ENCODE peak calls at places on chromosomes 4 and X, in seven cellular contexts. M is mesendoderm, Q is H9, C is neuronal stem cell, X is mesenchymal stem cell, Y is H1, H is IMR-90. W is an unnamed sample.

GRCh38 chrX:136115124-136115908 is 32.0 kb upstream of the FHL1 start:
- DNase-seq in M (no peak), Q (no peak), C (no peak), X (no peak), Y (no peak), H (peak), W (no peak)

GRCh38 chr4:148162554-148162953 is 279.7 kb downstream of the NR3C2 start:
- DNase-seq in M (no peak), Q (no peak), C (no peak), X (no peak), Y (no peak), H (no peak), W (no peak)

GRCh38 chr4:174198396-174199179 is 84.9 kb downstream of the FBXO8 start:
- DNase-seq in M (no peak), Q (no peak), C (no peak), X (peak), Y (no peak), H (peak), W (no peak)

GRCh38 chrX:28609917-28610613 is 22.8 kb downstream of the IL1RAPL1 start:
- DNase-seq in M (no peak), Q (no peak), C (no peak), X (no peak), Y (no peak), H (no peak), W (no peak)

GRCh38 chrX:95893632-95894031 is 791.0 kb upstream of the DIAPH2 start:
- DNase-seq in M (no peak), Q (no peak), C (no peak), X (peak), Y (no peak), H (no peak), W (peak)

GRCh38 chr4:55396305-55397023 is 707 bp downstream of the TMEM165 start:
- DNase-seq in M (peak), Q (peak), C (peak), X (peak), Y (peak), H (peak), W (peak)

GRCh38 chrX:46758956-46759644 is at the start of gene SLC9A7:
- DNase-seq in M (peak), Q (peak), C (peak), X (peak), Y (peak), H (peak), W (peak)

GRCh38 chr4:9800878-9801277 is 19.4 kb downstream of the DRD5 start:
- DNase-seq in M (no peak), Q (no peak), C (no peak), X (no peak), Y (no peak), H (no peak), W (no peak)

GRCh38 chr4:84221704-84222103 is 277.4 kb downstream of the NKX6-1 start:
- DNase-seq in M (peak), Q (no peak), C (no peak), X (no peak), Y (no peak), H (no peak), W (no peak)

GRCh38 chr4:8097721-8098345 is 60.8 kb downstream of the ABLIM2 start:
- DNase-seq in M (no peak), Q (no peak), C (no peak), X (no peak), Y (no peak), H (no peak), W (no peak)

GRCh38 chr4:20288846-20289512 is 37.3 kb downstream of the SLIT2 start:
- DNase-seq in M (no peak), Q (no peak), C (no peak), X (no peak), Y (no peak), H (peak), W (no peak)

DNA sequence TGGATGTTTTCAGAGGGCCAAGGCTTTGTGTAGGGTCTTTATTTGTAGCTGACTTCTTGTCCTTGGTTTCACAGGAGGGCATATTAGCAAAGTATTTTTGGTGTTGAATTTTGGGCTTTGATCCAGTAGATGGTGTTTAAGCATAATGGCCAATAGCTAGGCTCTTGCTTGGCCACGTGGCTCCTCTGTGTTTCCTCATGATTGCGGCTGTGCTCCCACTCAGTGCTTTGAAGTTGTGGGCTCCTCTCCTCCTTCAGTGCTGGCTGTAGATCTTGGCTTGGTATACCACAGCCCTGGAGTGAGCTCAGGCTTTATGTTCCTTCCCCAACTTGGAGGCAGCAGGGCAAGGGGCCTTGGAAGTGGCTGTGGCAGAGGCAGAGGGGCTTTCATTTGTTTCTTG is 107.2 kb upstream of the CENPE start:
- DNase-seq in M (no peak), Q (no peak), C (no peak), X (no peak), Y (no peak), H (no peak), W (no peak)
- H3K4me2 ChIP-seq in M (no peak), Q (no peak), C (no peak), X (no peak), Y (no peak), H (no peak), W (no peak)

DNA sequence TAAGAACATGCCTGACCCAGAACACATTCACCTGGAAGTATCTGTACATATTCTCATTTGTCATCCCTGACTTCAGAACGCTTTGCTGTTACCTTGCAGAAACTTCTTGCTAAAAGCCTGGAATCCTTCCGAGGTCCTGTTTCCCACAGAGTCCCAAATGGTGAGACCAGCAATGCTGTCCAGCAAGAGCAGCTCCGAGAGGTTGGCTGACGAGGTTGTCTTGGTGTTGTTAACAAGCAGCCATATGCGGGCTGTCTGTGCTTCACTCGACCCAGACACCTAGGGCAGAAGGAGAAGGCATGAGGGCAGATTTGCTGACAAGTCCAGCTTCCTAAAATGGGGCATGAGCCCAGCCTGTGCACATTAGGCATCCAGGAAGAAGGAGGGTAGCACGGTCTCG is 19.3 kb downstream of the EVC2 start:
- DNase-seq in M (no peak), Q (no peak), C (no peak), X (no peak), Y (no peak), H (no peak), W (peak)
- H2BK5ac ChIP-seq in M (no peak), Q (no peak), C (no peak), X (no peak), Y (no peak), H (no peak), W (no peak)

GRCh38 chrX:7132335-7133035 is 15.0 kb upstream of the STS start:
- DNase-seq in M (peak), Q (peak), C (no peak), X (peak), Y (no peak), H (peak), W (peak)
- H3K4me2 ChIP-seq in M (no peak), Q (no peak), C (no peak), X (no peak), Y (no peak), H (no peak), W (peak)

GRCh38 chrX:71227370-71228062 is 4.5 kb downstream of the GJB1 start:
- DNase-seq in M (no peak), Q (no peak), C (no peak), X (no peak), Y (no peak), H (no peak), W (no peak)
- H2BK5ac ChIP-seq in M (no peak), Q (no peak), C (no peak), X (no peak), Y (no peak), H (no peak), W (no peak)

GRCh38 chr4:146957252-146957651 is 11.6 kb upstream of the TTC29 start:
- DNase-seq in M (no peak), Q (no peak), C (no peak), X (peak), Y (no peak), H (peak), W (no peak)

GRCh38 chr4:146949559-146949958 is 3.9 kb upstream of the TTC29 start:
- DNase-seq in M (no peak), Q (no peak), C (no peak), X (no peak), Y (no peak), H (no peak), W (no peak)

GRCh38 chr4:146952896-146953295 is 7.2 kb upstream of the TTC29 start:
- DNase-seq in M (no peak), Q (no peak), C (no peak), X (no peak), Y (no peak), H (no peak), W (no peak)
- H3K4me2 ChIP-seq in M (no peak), Q (no peak), C (no peak), X (no peak), Y (no peak), H (no peak), W (no peak)

DNA sequence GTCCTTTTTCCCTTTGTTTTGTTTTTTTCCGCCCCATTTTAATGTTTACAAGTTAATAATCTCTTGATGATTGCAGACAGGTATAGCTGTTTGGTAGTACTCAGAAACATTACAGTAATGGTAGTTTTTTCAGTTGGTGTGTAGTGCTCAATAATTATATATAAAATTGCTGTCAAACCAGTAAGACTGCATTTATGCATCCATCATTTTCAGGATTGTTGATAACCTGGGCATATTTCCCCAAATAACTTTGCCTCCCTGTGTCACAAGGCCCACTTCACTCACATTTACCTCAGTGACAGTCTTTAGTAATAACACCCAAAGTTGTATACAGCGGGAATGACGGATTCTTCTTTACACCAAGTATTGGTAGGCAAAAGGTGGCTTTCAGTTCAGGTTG is 16.1 kb downstream of the ARFIP1 start:
- DNase-seq in M (no peak), Q (no peak), C (no peak), X (no peak), Y (no peak), H (no peak), W (peak)
- H2BK5ac ChIP-seq in M (no peak), Q (no peak), C (no peak), X (no peak), Y (no peak), H (no peak), W (no peak)

W was measured in trophoblast cell.